ENCODE peak calls at places on chromosomes 3 and 15, in four cellular contexts. L, Y, B and W are unnamed samples.

GRCh38 chr15:87348746-87349145 is 907.8 kb downstream of the NTRK3 start:
- DNase-seq in L (no peak), B (no peak), Y (no peak), W (no peak)

GRCh38 chr3:11721114-11721440 is 77.4 kb upstream of the VGLL4 start:
- DNase-seq in B (no peak), Y (peak; percentile 56), L (no peak), W (no peak)

GRCh38 chr3:96863129-96863740 is 48.8 kb downstream of the EPHA6 start:
- DNase-seq in B (no peak), Y (peak; percentile 72), L (peak; percentile 27), W (no peak)

GRCh38 chr3:126509565-126510322 is 7.8 kb downstream of the UROC1 start:
- DNase-seq in L (no peak), B (no peak), Y (no peak), W (no peak)

GRCh38 chr3:51283421-51283820 is 101.7 kb upstream of the MANF start:
- DNase-seq in Y (no peak), B (no peak), L (no peak), W (no peak)

GRCh38 chr15:83364541-83364940 is 80.1 kb upstream of the BNC1 start:
- DNase-seq in Y (no peak), L (no peak), B (no peak), W (no peak)

GRCh38 chr3:71541313-71541712 is 42.2 kb downstream of the FOXP1 start:
- DNase-seq in L (no peak), B (no peak), Y (no peak), W (no peak)

GRCh38 chr3:50275160-50275995 is 3.5 kb upstream of the LSMEM2 start:
- DNase-seq in L (no peak), B (no peak), Y (peak; percentile 80), W (no peak)

GRCh38 chr3:99918720-99919119 is 101.1 kb downstream of the CMSS1 start:
- DNase-seq in Y (no peak), B (no peak), L (no peak), W (no peak)

GRCh38 chr15:33831646-33832045 is 136.7 kb upstream of the CHRM5 start:
- DNase-seq in B (no peak), Y (no peak), L (no peak), W (no peak)

GRCh38 chr3:108100906-108101305 is 10.1 kb upstream of the CD47 start:
- DNase-seq in B (no peak), L (no peak), Y (no peak), W (no peak)

GRCh38 chr3:71987828-71988227 is 202.9 kb upstream of the PROK2 start:
- DNase-seq in Y (peak; percentile 20), B (no peak), L (no peak), W (no peak)

GRCh38 chr15:50556642-50557371 is 10.3 kb upstream of the USP50 start:
- DNase-seq in L (no peak), Y (no peak), B (no peak), W (no peak)

GRCh38 chr15:43525131-43525530 is 7.7 kb downstream of the MAP1A start:
- DNase-seq in L (no peak), B (no peak), Y (no peak), W (no peak)

GRCh38 chr3:146780251-146780650 is 175.1 kb upstream of the PLSCR5 start:
- DNase-seq in L (no peak), Y (no peak), B (no peak), W (no peak)

GRCh38 chr3:4492240-4493007 is 724 bp upstream of the ITPR1 start:
- DNase-seq in Y (peak; percentile 72), L (peak; percentile 65), B (peak; percentile 51), W (no peak)

GRCh38 chr15:68679961-68680371 is 101.2 kb downstream of the CORO2B start:
- DNase-seq in B (no peak), Y (no peak), L (no peak), W (no peak)

GRCh38 chr3:152909180-152909883 is 74.4 kb downstream of the P2RY1 start:
- DNase-seq in L (no peak), B (no peak), Y (no peak), W (no peak)

GRCh38 chr3:46811615-46812236 is 51.5 kb downstream of the MYL3 start:
- DNase-seq in Y (peak; percentile 75), B (no peak), L (no peak), W (no peak)

GRCh38 chr3:197549261-197549885 is 6.4 kb downstream of the BDH1 start:
- DNase-seq in B (no peak), L (no peak), Y (no peak), W (no peak)

GRCh38 chr15:92811514-92811913 is 88.6 kb upstream of the CHD2 start:
- DNase-seq in L (peak; percentile 41), B (no peak), Y (no peak), W (no peak)

GRCh38 chr3:69941439-69942176 is 57.9 kb upstream of the SAMMSON start:
- DNase-seq in L (no peak), B (no peak), Y (no peak), W (no peak)

GRCh38 chr15:29516929-29517328 is 247.3 kb upstream of the NSMCE3 start:
- DNase-seq in L (no peak), Y (no peak), B (no peak), W (no peak)

GRCh38 chr15:80940331-80940730 is 49.3 kb downstream of the MESD start:
- DNase-seq in Y (no peak), B (no peak), L (no peak), W (no peak)

GRCh38 chr3:105594219-105594618 is 227.5 kb downstream of the ALCAM start:
- DNase-seq in L (no peak), Y (no peak), B (no peak), W (no peak)

GRCh38 chr3:135869439-135870105 is 96.0 kb upstream of the PPP2R3A start:
- DNase-seq in Y (no peak), B (no peak), L (no peak), W (no peak)

GRCh38 chr3:13122101-13123055 is 49.1 kb upstream of the IQSEC1 start:
- DNase-seq in Y (no peak), L (no peak), B (no peak), W (no peak)

GRCh38 chr3:188683032-188683491 is 488.7 kb upstream of the TPRG1 start:
- DNase-seq in L (no peak), Y (no peak), B (no peak), W (no peak)

GRCh38 chr3:15498461-15499214 is 22.9 kb downstream of the COLQ start:
- DNase-seq in Y (no peak), B (no peak), L (no peak), W (no peak)

GRCh38 chr3:5011555-5012256 is 32.5 kb downstream of the BHLHE40 start:
- DNase-seq in L (no peak), Y (no peak), B (no peak), W (no peak)

GRCh38 chr15:45812200-45812599 is 177.4 kb downstream of the SQOR start:
- DNase-seq in L (no peak), B (no peak), Y (no peak), W (no peak)

GRCh38 chr15:70852501-70853269 is 1.3 kb downstream of the LARP6 start:
- DNase-seq in B (no peak), L (no peak), Y (no peak), W (no peak)

GRCh38 chr3:194561306-194561974 is 71.8 kb downstream of the TMEM44 start:
- DNase-seq in Y (no peak), B (no peak), L (no peak), W (no peak)

GRCh38 chr3:105353485-105354161 is 13.1 kb upstream of the ALCAM start:
- DNase-seq in B (peak; percentile 20), Y (peak; percentile 54), L (no peak), W (no peak)

GRCh38 chr3:23129062-23129461 is 74.1 kb upstream of the UBE2E2 start:
- DNase-seq in B (no peak), L (no peak), Y (no peak), W (no peak)
- TF ChIP-seq CTCF in B (no peak), L (no peak), Y (no peak), W (no peak)

GRCh38 chr3:98056035-98056434 is 20.9 kb upstream of the GABRR3 start:
- DNase-seq in L (no peak), Y (no peak), B (no peak), W (no peak)
- TF ChIP-seq CTCF in L (no peak), Y (no peak), B (no peak), W (no peak)

GRCh38 chr3:185070491-185071335 is 82.1 kb downstream of the C3orf70 start:
- DNase-seq in Y (peak; percentile 64), L (no peak), B (no peak), W (no peak)
- TF ChIP-seq CTCF in Y (peak; percentile 48), L (no peak), B (peak; percentile 47), W (peak; percentile 65)

DNA sequence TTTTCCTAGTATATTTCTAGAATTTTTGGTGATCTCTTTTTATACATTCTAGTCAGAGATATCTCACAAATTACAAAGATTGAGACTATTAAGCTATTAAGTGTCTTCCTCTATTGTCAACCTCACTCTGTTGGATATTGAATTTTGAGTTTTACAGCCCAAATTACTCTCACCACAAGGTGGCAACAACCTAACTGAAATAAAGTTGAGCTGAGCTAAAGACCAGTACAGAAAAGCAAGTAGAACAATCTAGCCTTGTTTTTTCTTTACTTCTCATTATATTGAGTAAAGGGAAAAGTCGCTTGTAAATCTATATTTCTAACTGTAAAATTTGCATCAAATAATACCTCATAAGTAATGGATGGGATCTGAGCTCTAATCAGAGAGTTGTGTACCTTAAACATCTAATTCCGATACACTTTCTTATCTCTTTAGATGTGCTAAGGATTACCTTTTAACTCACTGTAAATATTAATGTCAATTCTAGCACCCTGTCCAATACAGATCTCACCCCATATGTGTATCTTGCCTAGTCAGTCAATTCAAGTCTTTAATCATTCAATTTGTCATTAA is 13.6 kb upstream of the COMMD2 start:
- DNase-seq in L (no peak), B (no peak), Y (peak; percentile 27), W (no peak)
- TF ChIP-seq CTCF in L (no peak), B (peak; percentile 48), Y (peak; percentile 61), W (peak; percentile 75)

GRCh38 chr15:58770857-58771620 is at the start of gene MINDY2:
- DNase-seq in L (peak; percentile 99), Y (peak; percentile 100), B (peak; percentile 99), W (peak; percentile 99)
- TF ChIP-seq CTCF in L (no peak), Y (peak; percentile 45), B (peak; percentile 38), W (peak; percentile 58)

GRCh38 chr3:40243056-40243455 is 66.5 kb upstream of the EIF1B start:
- DNase-seq in L (no peak), B (no peak), Y (no peak), W (no peak)

GRCh38 chr3:40240921-40241320 is 68.6 kb upstream of the EIF1B start:
- DNase-seq in Y (no peak), B (no peak), L (no peak), W (no peak)

GRCh38 chr3:40237159-40237558 is 72.3 kb upstream of the EIF1B start:
- DNase-seq in L (no peak), B (no peak), Y (no peak), W (no peak)

GRCh38 chr3:40242638-40243037 is 66.9 kb upstream of the EIF1B start:
- DNase-seq in L (no peak), B (no peak), Y (no peak), W (no peak)

GRCh38 chr3:40237892-40238571 is 71.5 kb upstream of the EIF1B start:
- DNase-seq in Y (peak; percentile 78), B (no peak), L (no peak), W (no peak)
- TF ChIP-seq CTCF in Y (peak; percentile 54), B (peak; percentile 65), L (no peak), W (peak; percentile 70)

GRCh38 chr15:60592386-60593339 is 113.7 kb upstream of the ICE2 start:
- DNase-seq in Y (peak; percentile 95), B (peak; percentile 89), L (peak; percentile 90), W (peak; percentile 86)
- TF ChIP-seq CTCF in Y (peak; percentile 51), B (peak; percentile 25), L (no peak), W (peak; percentile 42)

GRCh38 chr15:28021281-28022039 is 77.7 kb downstream of the OCA2 start:
- DNase-seq in B (peak; percentile 25), Y (peak; percentile 63), L (peak; percentile 25), W (no peak)
- TF ChIP-seq CTCF in B (peak; percentile 62), Y (peak; percentile 65), L (no peak), W (peak; percentile 59)